ENCODE peak calls at places on chromosomes 11 and 22, in six cellular contexts. C, B, T, D, S and U are unnamed samples.

GRCh38 chr22:49958961-49959781 is 1.4 kb upstream of the PIM3 start:
- DNase-seq in C (no peak), B (no peak), T (peak), D (no peak), S (peak), U (no peak)

GRCh38 chr11:122150484-122151124 is 34.6 kb upstream of the BLID start:
- DNase-seq in C (peak), B (no peak), T (no peak), D (no peak), S (peak), U (no peak)

GRCh38 chr11:67211656-67212436 is 54.4 kb upstream of the GRK2 start:
- DNase-seq in C (no peak), B (no peak), T (peak), D (no peak), S (no peak), U (peak)

GRCh38 chr11:125401746-125402145 is 94.3 kb downstream of the FEZ1 start:
- DNase-seq in C (no peak), B (no peak), T (no peak), D (no peak), S (no peak), U (no peak)

GRCh38 chr11:66470015-66470414 is 3.3 kb downstream of the PELI3 start:
- DNase-seq in C (no peak), B (no peak), T (no peak), D (no peak), S (no peak), U (peak)

GRCh38 chr22:46537946-46538815 is 761 bp upstream of the CELSR1 start:
- DNase-seq in C (peak), B (no peak), T (no peak), D (no peak), S (no peak), U (peak)

GRCh38 chr11:47318166-47318565 is 34.3 kb downstream of the MYBPC3 start:
- DNase-seq in C (no peak), B (no peak), T (no peak), D (no peak), S (no peak), U (no peak)

GRCh38 chr11:57588038-57588710 is 9.3 kb upstream of the SERPING1 start:
- DNase-seq in C (no peak), B (no peak), T (no peak), D (no peak), S (no peak), U (peak)

GRCh38 chr11:40759341-40759740 is 700.1 kb downstream of the LRRC4C start:
- DNase-seq in C (no peak), B (no peak), T (no peak), D (no peak), S (no peak), U (no peak)

GRCh38 chr11:85595285-85595884 is 31.8 kb downstream of the DLG2 start:
- DNase-seq in C (peak), B (peak), T (peak), D (peak), S (peak), U (peak)

GRCh38 chr22:38144025-38144405 is 33.5 kb upstream of the BAIAP2L2 start:
- DNase-seq in C (peak), B (no peak), T (no peak), D (no peak), S (peak), U (peak)

GRCh38 chr11:110295086-110295485 is 1.3 kb downstream of the RDX start:
- DNase-seq in C (no peak), B (no peak), T (no peak), D (no peak), S (no peak), U (no peak)

GRCh38 chr11:1281974-1282365 is 27.5 kb downstream of the TOLLIP start:
- DNase-seq in C (no peak), B (no peak), T (no peak), D (no peak), S (no peak), U (no peak)

GRCh38 chr22:34993548-34993947 is 72.4 kb upstream of the ISX start:
- DNase-seq in C (no peak), B (no peak), T (no peak), D (no peak), S (no peak), U (no peak)

GRCh38 chr11:64152841-64153691 is 12.8 kb downstream of the MACROD1 start:
- DNase-seq in C (peak), B (peak), T (peak), D (no peak), S (peak), U (peak)

GRCh38 chr11:9687736-9688494 is 24.0 kb downstream of the SWAP70 start:
- DNase-seq in C (no peak), B (peak), T (no peak), D (no peak), S (no peak), U (peak)

GRCh38 chr11:17477084-17477333 is 364 bp upstream of the ABCC8 start:
- DNase-seq in C (no peak), B (no peak), T (no peak), D (no peak), S (no peak), U (no peak)
- TF ChIP-seq MAX in C (no peak), B (no peak), T (no peak), D (no peak), S (no peak), U (no peak)

GRCh38 chr11:117885777-117886176 is 9.3 kb upstream of the FXYD6 start:
- DNase-seq in C (no peak), B (no peak), T (peak), D (no peak), S (peak), U (no peak)
- TF ChIP-seq MYC in C (no peak), B (no peak), T (no peak), D (no peak), S (no peak), U (no peak)

DNA sequence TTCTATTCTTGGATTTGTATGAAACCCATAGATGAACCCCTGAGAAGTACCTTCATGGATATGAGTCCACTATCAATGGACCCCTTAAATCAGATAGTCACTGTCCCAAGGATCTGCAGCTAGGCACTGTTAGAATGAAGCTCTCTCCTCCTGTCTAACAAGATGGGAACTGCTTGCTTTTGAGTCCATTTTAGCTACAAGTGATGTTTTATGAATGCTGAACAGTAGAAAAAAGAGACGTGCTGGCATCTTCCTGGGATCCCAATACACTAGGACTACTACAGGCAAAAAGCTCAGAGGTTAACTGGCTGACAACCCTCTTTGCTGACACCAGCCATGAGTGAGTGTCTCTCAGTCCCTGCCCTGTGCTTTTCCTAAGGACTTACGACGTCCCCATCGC is 213.4 kb downstream of the NTM start:
- DNase-seq in C (no peak), B (no peak), T (no peak), D (no peak), S (no peak), U (no peak)
- TF ChIP-seq MAX in C (no peak), B (no peak), T (no peak), D (no peak), S (no peak), U (no peak)

GRCh38 chr11:11347583-11347982 is 5.5 kb downstream of the CSNK2A3 start:
- DNase-seq in C (no peak), B (no peak), T (no peak), D (no peak), S (no peak), U (no peak)
- TF ChIP-seq MYC in C (no peak), B (no peak), T (no peak), D (no peak), S (no peak), U (no peak)

DNA sequence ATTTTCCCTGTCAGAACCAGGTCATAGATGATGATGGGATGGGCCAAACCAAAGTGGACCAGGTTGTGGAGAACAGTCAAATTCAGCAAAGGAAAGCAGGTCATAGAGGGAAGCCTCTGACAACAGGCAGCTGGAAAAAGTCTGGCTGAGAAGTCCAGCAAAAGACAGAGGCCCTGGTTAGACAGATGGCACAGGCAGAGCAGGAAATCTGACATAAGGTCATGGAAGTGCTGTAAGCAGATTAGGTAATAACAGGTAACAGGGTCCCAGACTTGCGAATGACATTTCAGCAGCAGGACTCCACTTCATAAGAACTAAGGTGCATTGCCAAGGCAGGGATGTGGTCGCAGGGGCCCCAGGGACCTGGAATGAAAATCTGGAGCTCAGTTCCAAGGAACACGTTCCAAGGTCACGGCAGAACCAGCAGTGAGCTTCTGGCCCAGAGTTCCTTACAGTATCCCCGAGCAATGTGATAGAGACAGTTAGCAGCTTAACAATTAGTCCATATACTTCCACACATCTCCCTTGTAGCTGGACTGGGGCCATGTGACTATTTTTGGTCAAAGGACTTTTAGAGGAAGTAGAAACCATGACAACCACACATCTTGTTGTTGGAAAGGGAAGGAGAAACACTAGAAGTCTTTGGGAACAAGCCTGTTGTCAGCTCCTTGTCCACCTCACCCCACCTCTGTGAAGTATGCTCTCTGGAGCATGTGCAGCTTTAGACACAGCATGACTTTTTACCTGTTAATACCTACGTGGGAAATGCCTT is 75.4 kb downstream of the ME3 start:
- DNase-seq in C (no peak), B (peak), T (no peak), D (no peak), S (no peak), U (no peak)
- TF ChIP-seq MAX in C (no peak), B (peak), T (no peak), D (no peak), S (no peak), U (no peak)